ENCODE peak calls at places on chromosomes 11 and 22, in ten cellular contexts. I, B, P, N, L, Q, C, H, R and G are unnamed samples.
A peak's percentile ranks its signal among the peaks of the same experiment; 100 is the strongest.

GRCh38 chr11:12540075-12540685 is 134.0 kb upstream of the TEAD1 start:
- DNase-seq in I (no peak), B (peak; percentile 45), P (no peak), N (peak; percentile 38), L (no peak), Q (no peak), C (no peak), H (no peak), R (no peak), G (no peak)

GRCh38 chr11:134780486-134781155 is 368.6 kb upstream of the B3GAT1 start:
- DNase-seq in I (no peak), B (no peak), P (no peak), N (no peak), L (no peak), Q (no peak), C (no peak), H (no peak), R (no peak), G (no peak)

GRCh38 chr11:119989422-119989821 is 148.5 kb downstream of the TRIM29 start:
- DNase-seq in I (no peak), B (no peak), P (no peak), N (no peak), L (no peak), Q (no peak), C (no peak), H (no peak), R (no peak), G (no peak)

GRCh38 chr11:64844330-64845124 is at the start of gene CDC42BPG:
- DNase-seq in I (peak; percentile 78), B (peak; percentile 71), P (peak; percentile 87), N (peak; percentile 68), L (peak; percentile 6), Q (peak; percentile 95), C (peak; percentile 62), H (peak; percentile 91), R (peak; percentile 27), G (peak; percentile 92)

GRCh38 chr11:114478768-114479167 is 39.5 kb downstream of the REXO2 start:
- DNase-seq in I (no peak), B (peak; percentile 31), P (no peak), N (no peak), L (no peak), Q (no peak), C (no peak), H (peak; percentile 41), R (peak; percentile 34), G (no peak)

GRCh38 chr11:12180257-12181205 is 70.1 kb downstream of the MICAL2 start:
- DNase-seq in I (no peak), B (peak; percentile 66), P (peak; percentile 65), N (no peak), L (no peak), Q (no peak), C (no peak), H (no peak), R (no peak), G (no peak)

GRCh38 chr22:35601743-35602633 is 15.1 kb downstream of the MB start:
- DNase-seq in I (peak; percentile 44), B (peak; percentile 91), P (no peak), N (peak; percentile 43), L (no peak), Q (no peak), C (no peak), H (no peak), R (no peak), G (no peak)

GRCh38 chr11:35602160-35602793 is 16.0 kb upstream of the FJX1 start:
- DNase-seq in I (no peak), B (no peak), P (no peak), N (no peak), L (no peak), Q (no peak), C (no peak), H (no peak), R (no peak), G (no peak)

GRCh38 chr11:35357893-35358292 is 61.5 kb downstream of the SLC1A2 start:
- DNase-seq in I (no peak), B (no peak), P (no peak), N (no peak), L (no peak), Q (no peak), C (no peak), H (no peak), R (no peak), G (no peak)

GRCh38 chr11:107991868-107992414 is 16.8 kb upstream of the CUL5 start:
- DNase-seq in I (no peak), B (no peak), P (no peak), N (no peak), L (no peak), Q (no peak), C (no peak), H (no peak), R (no peak), G (no peak)

GRCh38 chr11:128026596-128026995 is 560.8 kb downstream of the ETS1 start:
- DNase-seq in I (no peak), B (peak; percentile 95), P (no peak), N (peak; percentile 37), L (no peak), Q (no peak), C (no peak), H (no peak), R (no peak), G (no peak)

GRCh38 chr11:69144316-69144715 is 11.4 kb upstream of the SMIM38 start:
- DNase-seq in I (no peak), B (no peak), P (no peak), N (no peak), L (no peak), Q (no peak), C (no peak), H (no peak), R (no peak), G (no peak)
- H3K27ac ChIP-seq in I (no peak overlapping the region), B (no peak overlapping the region), P (no peak overlapping the region), N (no peak overlapping the region), L (no peak overlapping the region), Q (no peak overlapping the region), C (no peak overlapping the region), H (no peak overlapping the region), R (no peak overlapping the region), G (no peak overlapping the region)

GRCh38 chr22:17435375-17435774 is 66.1 kb downstream of the CECR2 start:
- DNase-seq in I (no peak), B (no peak), P (no peak), N (no peak), L (no peak), Q (no peak), C (no peak), H (no peak), R (no peak), G (no peak)

GRCh38 chr22:17441326-17441725 is 72.1 kb downstream of the CECR2 start:
- DNase-seq in I (no peak), B (no peak), P (no peak), N (no peak), L (no peak), Q (no peak), C (no peak), H (no peak), R (no peak), G (no peak)

GRCh38 chr22:17434856-17435255 is 65.6 kb downstream of the CECR2 start:
- DNase-seq in I (no peak), B (no peak), P (no peak), N (no peak), L (no peak), Q (no peak), C (no peak), H (no peak), R (no peak), G (no peak)

GRCh38 chr22:17436382-17436951 is 67.2 kb downstream of the CECR2 start:
- DNase-seq in I (no peak), B (no peak), P (no peak), N (no peak), L (peak; percentile 71), Q (no peak), C (no peak), H (no peak), R (no peak), G (no peak)

GRCh38 chr22:17436981-17437410 is 67.7 kb downstream of the CECR2 start:
- DNase-seq in I (no peak), B (no peak), P (peak; percentile 54), N (no peak), L (peak; percentile 83), Q (no peak), C (peak; percentile 78), H (peak; percentile 47), R (no peak), G (no peak)
- H3K27ac ChIP-seq in I (no peak overlapping the region), B (no peak overlapping the region), P (no peak overlapping the region), N (no peak overlapping the region), L (peak overlapping the region; percentile 86), Q (no peak overlapping the region), C (peak overlapping the region; percentile 81), H (no peak overlapping the region), R (no peak overlapping the region), G (no peak overlapping the region)

GRCh38 chr22:49014227-49015201 is 813.2 kb downstream of the BRD1 start:
- DNase-seq in I (no peak), B (no peak), P (peak; percentile 56), N (no peak), L (no peak), Q (peak; percentile 46), C (peak; percentile 31), H (peak; percentile 17), R (no peak), G (peak; percentile 17)
- H3K27ac ChIP-seq in I (no peak overlapping the region), B (no peak overlapping the region), P (no peak overlapping the region), N (no peak overlapping the region), L (no peak overlapping the region), Q (no peak overlapping the region), C (no peak overlapping the region), H (no peak overlapping the region), R (no peak overlapping the region), G (no peak overlapping the region)

DNA sequence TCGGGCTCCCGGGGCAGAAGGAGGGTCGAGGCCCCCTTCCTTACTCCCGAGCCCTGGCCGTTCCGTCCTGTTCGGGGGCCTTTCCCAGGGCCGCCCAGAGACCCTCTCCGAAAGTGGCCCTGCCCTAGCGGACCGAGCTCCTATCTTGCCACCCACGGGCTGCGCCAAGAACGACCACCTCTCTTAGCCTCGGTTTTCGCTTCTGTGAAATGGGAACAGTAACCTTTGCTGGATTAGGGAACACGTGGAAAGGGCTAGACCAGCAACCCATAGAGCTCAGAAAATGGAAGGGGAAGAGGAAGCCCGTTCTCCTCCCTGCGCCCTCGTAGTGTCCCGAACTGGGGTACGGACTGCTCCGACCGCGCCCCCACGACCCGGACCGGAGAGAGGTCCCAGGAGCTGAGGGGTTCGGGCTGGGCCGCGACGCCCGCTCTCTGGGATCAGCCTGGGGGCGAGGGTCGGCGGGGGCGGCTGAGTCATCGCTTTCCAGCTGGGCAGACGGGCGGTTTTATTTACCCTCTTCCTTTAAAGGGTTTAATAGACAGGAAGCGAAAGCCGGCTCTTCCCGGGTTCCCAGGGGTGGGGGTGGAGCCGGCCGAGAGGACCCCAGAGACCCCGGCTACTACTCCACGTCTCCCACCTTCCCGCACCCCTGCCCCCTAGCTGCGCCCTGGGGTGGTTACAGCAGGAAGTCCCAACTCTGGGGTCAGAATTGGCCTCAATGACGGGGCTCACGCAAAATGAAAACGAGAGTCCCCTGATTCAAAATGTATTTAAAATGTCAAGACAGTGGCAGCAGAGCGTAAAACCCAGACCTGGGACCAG is 872 bp upstream of the PHLDA2 start:
- DNase-seq in I (no peak), B (peak; percentile 76), P (peak; percentile 63), N (peak; percentile 75), L (no peak), Q (peak; percentile 74), C (peak; percentile 37), H (peak; percentile 75), R (peak; percentile 53), G (peak; percentile 52)
- H3K27ac ChIP-seq in I (peak overlapping the region; percentile 89), B (peak overlapping the region; percentile 89), P (no peak overlapping the region), N (peak overlapping the region; percentile 94), L (no peak overlapping the region), Q (peak overlapping the region; percentile 55), C (no peak overlapping the region), H (no peak overlapping the region), R (no peak overlapping the region), G (peak overlapping the region; percentile 84)

GRCh38 chr11:112513936-112514716 is 253.5 kb upstream of the PLET1 start:
- DNase-seq in I (no peak), B (no peak), P (no peak), N (no peak), L (peak; percentile 28), Q (no peak), C (no peak), H (no peak), R (no peak), G (no peak)
- H3K27ac ChIP-seq in I (no peak overlapping the region), B (no peak overlapping the region), P (no peak overlapping the region), N (no peak overlapping the region), L (peak overlapping the region; percentile 86), Q (no peak overlapping the region), C (peak overlapping the region; percentile 37), H (no peak overlapping the region), R (no peak overlapping the region), G (no peak overlapping the region)